ENCODE peak calls at places on chromosomes 5 and 9, in six cellular contexts. B is iris pigment epithelial cell; N is H9; X is EL; T is stimulated activated CD4-positive, alpha-beta T cell treated with anti-CD3 and anti-CD28 coated beads, Interleukin-1b, Interleukin-23, amount 100 ng/mL, for 24 hours; P is activated CD4-positive, alpha-beta T cell treated with anti-CD3 and anti-CD28 coated beads, Interleukin-2, amount 10 ng/mL, durations not matched to agents 7 days and 5 days. I is an unnamed sample.

GRCh38 chr9:114225534-114226288 is 70.4 kb downstream of the COL27A1 start:
- DNase-seq in P (no peak), T (no peak), N (no peak), X (peak), B (no peak), I (no peak)

GRCh38 chr9:130689937-130690700 is 3.5 kb upstream of the EXOSC2 start:
- DNase-seq in T (no peak), N (peak), X (peak), P (no peak), B (peak), I (peak)

GRCh38 chr5:172529896-172530295 is 75.6 kb upstream of the SH3PXD2B start:
- DNase-seq in X (no peak), P (no peak), T (no peak), B (no peak), N (peak), I (no peak)

GRCh38 chr9:33103381-33104110 is 27.1 kb upstream of the SMU1 start:
- DNase-seq in X (no peak), N (no peak), P (no peak), B (no peak), T (no peak), I (no peak)

GRCh38 chr5:149708981-149709594 is 21.0 kb upstream of the PPARGC1B start:
- DNase-seq in P (no peak), B (no peak), N (no peak), T (no peak), X (no peak), I (peak)

GRCh38 chr5:32421075-32421474 is 23.5 kb downstream of the ZFR start:
- DNase-seq in X (no peak), B (no peak), N (no peak), P (no peak), T (no peak), I (no peak)

GRCh38 chr9:84121991-84122523 is 141.5 kb downstream of the RMI1 start:
- DNase-seq in T (no peak), X (peak), B (peak), P (no peak), N (no peak), I (no peak)

GRCh38 chr5:111512026-111512405 is 319 bp downstream of the STARD4 start:
- DNase-seq in T (no peak), X (peak), N (no peak), B (peak), P (no peak), I (no peak)

GRCh38 chr9:115135786-115136185 is 17.8 kb upstream of the TNC start:
- DNase-seq in P (no peak), N (no peak), B (peak), T (no peak), X (peak), I (no peak)

I was measured in endodermal cell.